ENCODE peak calls at places on chromosome 14, in seven cellular contexts. N, V, X, J, Y, Z and C are unnamed samples.

GRCh38 chr14:51394391-51394790 is 154.3 kb downstream of the TMX1 start:
- DNase-seq in N (peak; percentile 34), V (peak; percentile 75), X (no peak), J (no peak), Y (no peak), Z (no peak), C (peak; percentile 59)

GRCh38 chr14:68520637-68521556 is 272.0 kb downstream of the ZFP36L1 start:
- DNase-seq in N (no peak), V (no peak), X (no peak), J (no peak), Y (no peak), Z (no peak), C (no peak)

GRCh38 chr14:104598039-104598438 is 6.5 kb downstream of the TMEM179 start:
- DNase-seq in N (no peak), V (no peak), X (no peak), J (no peak), Y (no peak), Z (no peak), C (no peak)

GRCh38 chr14:76784266-76784874 is 23.1 kb downstream of the VASH1 start:
- DNase-seq in N (no peak), V (no peak), X (no peak), J (no peak), Y (no peak), Z (no peak), C (no peak)

GRCh38 chr14:39432619-39433451 is 602 bp upstream of the FBXO33 start:
- DNase-seq in N (peak; percentile 54), V (peak; percentile 69), X (peak; percentile 94), J (peak; percentile 89), Y (no peak), Z (peak; percentile 49), C (peak; percentile 82)

GRCh38 chr14:100522616-100523021 is 64.6 kb downstream of the BEGAIN start:
- DNase-seq in N (no peak), V (peak; percentile 55), X (no peak), J (peak; percentile 18), Y (no peak), Z (no peak), C (peak; percentile 16)

GRCh38 chr14:103206023-103206481 is 82.8 kb downstream of the TNFAIP2 start:
- DNase-seq in N (no peak), V (no peak), X (no peak), J (no peak), Y (no peak), Z (no peak), C (peak; percentile 69)

GRCh38 chr14:104776961-104777807 is 18.4 kb downstream of the AKT1 start:
- DNase-seq in N (no peak), V (no peak), X (no peak), J (no peak), Y (no peak), Z (no peak), C (no peak)

GRCh38 chr14:51576899-51577298 is 74.8 kb upstream of the FRMD6 start:
- DNase-seq in N (peak; percentile 47), V (no peak), X (no peak), J (no peak), Y (no peak), Z (no peak), C (peak; percentile 78)

GRCh38 chr14:38138581-38139138 is 69.0 kb upstream of the SSTR1 start:
- DNase-seq in N (peak; percentile 26), V (no peak), X (no peak), J (no peak), Y (no peak), Z (no peak), C (peak; percentile 52)

GRCh38 chr14:93825235-93825553 is 36.9 kb upstream of the PRIMA1 start:
- DNase-seq in N (no peak), V (no peak), X (no peak), J (no peak), Y (no peak), Z (no peak), C (no peak)

GRCh38 chr14:60964901-60965300 is 16.0 kb downstream of the TRMT5 start:
- DNase-seq in N (peak; percentile 69), V (no peak), X (no peak), J (no peak), Y (no peak), Z (no peak), C (no peak)

GRCh38 chr14:51759950-51760349 is 100.5 kb upstream of the GNG2 start:
- DNase-seq in N (no peak), V (no peak), X (no peak), J (no peak), Y (no peak), Z (no peak), C (no peak)

GRCh38 chr14:64478634-64479250 is 13.4 kb downstream of the AKAP5 start:
- DNase-seq in N (peak; percentile 52), V (peak; percentile 70), X (no peak), J (no peak), Y (no peak), Z (no peak), C (peak; percentile 29)

GRCh38 chr14:72439707-72440106 is 454.2 kb downstream of the DPF3 start:
- DNase-seq in N (no peak), V (no peak), X (no peak), J (no peak), Y (no peak), Z (no peak), C (no peak)

GRCh38 chr14:88166616-88167015 is 156.5 kb downstream of the KCNK10 start:
- DNase-seq in N (no peak), V (no peak), X (no peak), J (no peak), Y (no peak), Z (no peak), C (peak; percentile 29)

GRCh38 chr14:89186850-89187376 is 230.1 kb downstream of the FOXN3 start:
- DNase-seq in N (no peak), V (no peak), X (peak; percentile 68), J (no peak), Y (no peak), Z (no peak), C (peak; percentile 16)

GRCh38 chr14:99511421-99512109 is 30.4 kb downstream of the CCNK start:
- DNase-seq in N (peak; percentile 22), V (no peak), X (no peak), J (peak; percentile 36), Y (no peak), Z (no peak), C (peak; percentile 47)

GRCh38 chr14:66483322-66483721 is 2.8 kb upstream of the CCDC196 start:
- DNase-seq in N (peak; percentile 31), V (no peak), X (no peak), J (no peak), Y (no peak), Z (no peak), C (peak; percentile 21)

GRCh38 chr14:20857630-20858261 is 33.4 kb upstream of the RNASE3 start:
- DNase-seq in N (peak; percentile 51), V (peak; percentile 61), X (peak; percentile 18), J (peak; percentile 74), Y (no peak), Z (peak; percentile 29), C (peak; percentile 70)

GRCh38 chr14:24910408-24910986 is 139.4 kb downstream of the STXBP6 start:
- DNase-seq in N (no peak), V (no peak), X (no peak), J (no peak), Y (no peak), Z (no peak), C (no peak)

GRCh38 chr14:37027188-37027824 is 145.1 kb downstream of the SLC25A21 start:
- DNase-seq in N (no peak), V (no peak), X (no peak), J (no peak), Y (no peak), Z (no peak), C (no peak)

GRCh38 chr14:80987235-80988032 is 32.0 kb downstream of the TSHR start:
- DNase-seq in N (peak; percentile 73), V (peak; percentile 99), X (peak; percentile 86), J (peak; percentile 76), Y (peak; percentile 47), Z (peak; percentile 15), C (peak; percentile 73)

GRCh38 chr14:69643430-69644200 is 32.2 kb downstream of the SUSD6 start:
- DNase-seq in N (no peak), V (peak; percentile 61), X (no peak), J (no peak), Y (no peak), Z (no peak), C (peak; percentile 54)

GRCh38 chr14:49050836-49051235 is 535.3 kb downstream of the RPS29 start:
- DNase-seq in N (no peak), V (peak; percentile 4), X (no peak), J (no peak), Y (no peak), Z (no peak), C (peak; percentile 8)

GRCh38 chr14:36580856-36581831 is 1.3 kb downstream of the NKX2-8 start:
- DNase-seq in N (peak; percentile 15), V (peak; percentile 18), X (peak; percentile 48), J (peak; percentile 59), Y (no peak), Z (no peak), C (peak; percentile 62)

GRCh38 chr14:63523735-63524408 is 19.3 kb downstream of the PPP2R5E start:
- DNase-seq in N (no peak), V (no peak), X (no peak), J (no peak), Y (no peak), Z (no peak), C (no peak)